ENCODE peak calls at places on chromosomes 3 and 15, in five cellular contexts. K, F, V, I and R are unnamed samples. For H3K9me3, the result is how much of the 10 kb centered on the place peaks cover.

GRCh38 chr15:42411884-42412283 is 52.6 kb downstream of the CAPN3 start:
- DNase-seq in K (no peak), F (no peak), V (no peak), I (no peak), R (no peak)

GRCh38 chr15:98838387-98839259 is 169.0 kb downstream of the PGPEP1L start:
- DNase-seq in K (no peak), F (no peak), V (no peak), I (no peak), R (no peak)

GRCh38 chr15:83352124-83352523 is 67.7 kb upstream of the BNC1 start:
- DNase-seq in K (no peak), F (no peak), V (peak), I (no peak), R (no peak)

GRCh38 chr3:20696393-20697045 is 510.5 kb upstream of the SGO1 start:
- DNase-seq in K (no peak), F (no peak), V (no peak), I (no peak), R (no peak)

GRCh38 chr3:185823280-185824044 is 1.4 kb downstream of the IGF2BP2 start:
- DNase-seq in K (peak), F (peak), V (no peak), I (peak), R (no peak)

GRCh38 chr3:108221403-108221802 is 821 bp downstream of the IFT57 start:
- DNase-seq in K (no peak), F (no peak), V (no peak), I (no peak), R (no peak)

GRCh38 chr15:67170143-67170885 is 84.1 kb downstream of the AAGAB start:
- DNase-seq in K (no peak), F (no peak), V (no peak), I (no peak), R (no peak)

GRCh38 chr3:46656778-46657556 is 36.5 kb downstream of the ALS2CL start:
- DNase-seq in K (no peak), F (no peak), V (no peak), I (no peak), R (no peak)

GRCh38 chr15:89358435-89358754 is 23.8 kb upstream of the POLG start:
- DNase-seq in K (no peak), F (no peak), V (no peak), I (no peak), R (no peak)
- H3K4me3 ChIP-seq in K (no peak), F (peak), V (peak), I (peak), R (peak)

GRCh38 chr3:132288357-132288756 is 28.9 kb upstream of the ACP3 start:
- DNase-seq in K (no peak), F (no peak), V (no peak), I (no peak), R (no peak)
- H3K9me3 ChIP-seq in K (under half), F (under half), V (under half), I (under half), R (under half)

GRCh38 chr3:187456268-187456667 is 88.1 kb downstream of the RTP4 start:
- DNase-seq in K (peak), F (peak), V (no peak), I (no peak), R (peak)
- H3K4me3 ChIP-seq in K (no peak), F (no peak), V (no peak), I (no peak), R (no peak)

DNA sequence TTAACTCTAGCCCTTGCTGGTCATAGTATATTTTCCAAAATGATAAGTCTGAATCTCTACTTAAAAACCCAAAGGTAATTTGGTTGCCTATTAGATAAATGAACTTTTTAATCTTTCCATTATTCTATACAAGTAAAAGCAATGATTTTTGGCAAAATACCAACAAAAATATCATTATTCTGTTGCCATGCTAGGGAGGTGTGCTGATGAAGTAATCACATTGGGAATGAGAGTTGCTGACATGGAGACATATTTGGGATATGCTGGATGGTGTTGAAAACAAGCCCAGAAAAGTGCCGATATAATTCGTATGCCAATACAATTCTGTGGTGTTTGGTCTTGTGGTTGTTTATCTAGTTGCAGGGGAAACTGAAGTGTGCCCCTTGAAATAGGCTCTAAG is 6.0 kb downstream of the TOPBP1 start:
- DNase-seq in K (no peak), F (no peak), V (no peak), I (no peak), R (no peak)
- H3K9me3 ChIP-seq in K (under half), F (under half), V (under half), I (under half), R (under half)